ENCODE peak calls at places on chromosome 1, in eight cellular contexts. One of them, this sample, is unnamed.
A peak's percentile ranks its signal among the peaks of the same experiment; 100 is the strongest.

GRCh38 chr1:21955474-21956281 is 18.6 kb upstream of the HSPG2 start:
- DNase-seq in AG09309: no peak
- DNase-seq in epithelial cell of esophagus: peak; percentile 92
- DNase-seq in A172: no peak
- DNase-seq in activated CD4-positive, alpha-beta T cell treated with anti-CD3 and anti-CD28 coated beads, Interleukin-2, amount 50 U/mL, for 48 hours: no peak
- DNase-seq in GM20000: no peak
- DNase-seq in endothelial cell of umbilical vein: no peak
- DNase-seq in NCI-H1105 treated with DMSO at 0.1 percent for 48 hours: no peak
- DNase-seq in this sample: no peak

GRCh38 chr1:151935154-151935553 is 25.8 kb upstream of the THEM4 start:
- DNase-seq in AG09309: no peak
- DNase-seq in epithelial cell of esophagus: no peak
- DNase-seq in A172: peak; percentile 39
- DNase-seq in activated CD4-positive, alpha-beta T cell treated with anti-CD3 and anti-CD28 coated beads, Interleukin-2, amount 50 U/mL, for 48 hours: no peak
- DNase-seq in GM20000: no peak
- DNase-seq in endothelial cell of umbilical vein: peak; percentile 43
- DNase-seq in NCI-H1105 treated with DMSO at 0.1 percent for 48 hours: no peak
- DNase-seq in this sample: no peak

GRCh38 chr1:29601021-29601420 is 364.7 kb downstream of the PTPRU start:
- DNase-seq in AG09309: no peak
- DNase-seq in epithelial cell of esophagus: no peak
- DNase-seq in A172: no peak
- DNase-seq in activated CD4-positive, alpha-beta T cell treated with anti-CD3 and anti-CD28 coated beads, Interleukin-2, amount 50 U/mL, for 48 hours: no peak
- DNase-seq in GM20000: no peak
- DNase-seq in endothelial cell of umbilical vein: no peak
- DNase-seq in NCI-H1105 treated with DMSO at 0.1 percent for 48 hours: no peak
- DNase-seq in this sample: no peak

GRCh38 chr1:162380061-162380846 is 1.3 kb upstream of the C1orf226 start:
- DNase-seq in AG09309: no peak
- DNase-seq in epithelial cell of esophagus: no peak
- DNase-seq in A172: no peak
- DNase-seq in activated CD4-positive, alpha-beta T cell treated with anti-CD3 and anti-CD28 coated beads, Interleukin-2, amount 50 U/mL, for 48 hours: no peak
- DNase-seq in GM20000: no peak
- DNase-seq in endothelial cell of umbilical vein: no peak
- DNase-seq in NCI-H1105 treated with DMSO at 0.1 percent for 48 hours: no peak
- DNase-seq in this sample: no peak

GRCh38 chr1:226324479-226324878 is 15.5 kb upstream of the LIN9 start:
- DNase-seq in AG09309: no peak
- DNase-seq in epithelial cell of esophagus: no peak
- DNase-seq in A172: no peak
- DNase-seq in activated CD4-positive, alpha-beta T cell treated with anti-CD3 and anti-CD28 coated beads, Interleukin-2, amount 50 U/mL, for 48 hours: no peak
- DNase-seq in GM20000: no peak
- DNase-seq in endothelial cell of umbilical vein: no peak
- DNase-seq in NCI-H1105 treated with DMSO at 0.1 percent for 48 hours: no peak
- DNase-seq in this sample: no peak

GRCh38 chr1:11761285-11761684 is 708 bp upstream of the C1orf167 start:
- DNase-seq in AG09309: no peak
- DNase-seq in epithelial cell of esophagus: no peak
- DNase-seq in A172: no peak
- DNase-seq in activated CD4-positive, alpha-beta T cell treated with anti-CD3 and anti-CD28 coated beads, Interleukin-2, amount 50 U/mL, for 48 hours: no peak
- DNase-seq in GM20000: no peak
- DNase-seq in endothelial cell of umbilical vein: no peak
- DNase-seq in NCI-H1105 treated with DMSO at 0.1 percent for 48 hours: no peak
- DNase-seq in this sample: no peak

GRCh38 chr1:115129071-115129640 is 39.9 kb upstream of the TSPAN2 start:
- DNase-seq in AG09309: no peak
- DNase-seq in epithelial cell of esophagus: no peak
- DNase-seq in A172: no peak
- DNase-seq in activated CD4-positive, alpha-beta T cell treated with anti-CD3 and anti-CD28 coated beads, Interleukin-2, amount 50 U/mL, for 48 hours: no peak
- DNase-seq in GM20000: no peak
- DNase-seq in endothelial cell of umbilical vein: no peak
- DNase-seq in NCI-H1105 treated with DMSO at 0.1 percent for 48 hours: no peak
- DNase-seq in this sample: no peak

GRCh38 chr1:45804671-45804973 is 1.2 kb downstream of the MAST2 start:
- DNase-seq in AG09309: no peak
- DNase-seq in epithelial cell of esophagus: no peak
- DNase-seq in A172: no peak
- DNase-seq in activated CD4-positive, alpha-beta T cell treated with anti-CD3 and anti-CD28 coated beads, Interleukin-2, amount 50 U/mL, for 48 hours: no peak
- DNase-seq in GM20000: no peak
- DNase-seq in endothelial cell of umbilical vein: peak; percentile 41
- DNase-seq in NCI-H1105 treated with DMSO at 0.1 percent for 48 hours: no peak
- DNase-seq in this sample: no peak

GRCh38 chr1:152394151-152394550 is 19.9 kb downstream of the CRNN start:
- DNase-seq in AG09309: no peak
- DNase-seq in epithelial cell of esophagus: no peak
- DNase-seq in A172: no peak
- DNase-seq in activated CD4-positive, alpha-beta T cell treated with anti-CD3 and anti-CD28 coated beads, Interleukin-2, amount 50 U/mL, for 48 hours: no peak
- DNase-seq in GM20000: no peak
- DNase-seq in endothelial cell of umbilical vein: no peak
- DNase-seq in NCI-H1105 treated with DMSO at 0.1 percent for 48 hours: no peak
- DNase-seq in this sample: no peak

GRCh38 chr1:182713492-182713891 is 29.1 kb upstream of the RGS8 start:
- DNase-seq in AG09309: no peak
- DNase-seq in epithelial cell of esophagus: no peak
- DNase-seq in A172: no peak
- DNase-seq in activated CD4-positive, alpha-beta T cell treated with anti-CD3 and anti-CD28 coated beads, Interleukin-2, amount 50 U/mL, for 48 hours: no peak
- DNase-seq in GM20000: no peak
- DNase-seq in endothelial cell of umbilical vein: no peak
- DNase-seq in NCI-H1105 treated with DMSO at 0.1 percent for 48 hours: no peak
- DNase-seq in this sample: no peak

GRCh38 chr1:234478152-234478480 is 863 bp downstream of the TARBP1 start:
- DNase-seq in AG09309: no peak
- DNase-seq in epithelial cell of esophagus: peak; percentile 76
- DNase-seq in A172: peak; percentile 26
- DNase-seq in activated CD4-positive, alpha-beta T cell treated with anti-CD3 and anti-CD28 coated beads, Interleukin-2, amount 50 U/mL, for 48 hours: peak; percentile 70
- DNase-seq in GM20000: peak; percentile 83
- DNase-seq in endothelial cell of umbilical vein: no peak
- DNase-seq in NCI-H1105 treated with DMSO at 0.1 percent for 48 hours: peak; percentile 33
- DNase-seq in this sample: no peak

GRCh38 chr1:91749690-91750335 is 136.1 kb downstream of the TGFBR3 start:
- DNase-seq in AG09309: no peak
- DNase-seq in epithelial cell of esophagus: no peak
- DNase-seq in A172: no peak
- DNase-seq in activated CD4-positive, alpha-beta T cell treated with anti-CD3 and anti-CD28 coated beads, Interleukin-2, amount 50 U/mL, for 48 hours: no peak
- DNase-seq in GM20000: no peak
- DNase-seq in endothelial cell of umbilical vein: no peak
- DNase-seq in NCI-H1105 treated with DMSO at 0.1 percent for 48 hours: no peak
- DNase-seq in this sample: no peak

GRCh38 chr1:218374401-218374848 is 29.3 kb downstream of the TGFB2 start:
- DNase-seq in AG09309: no peak
- DNase-seq in epithelial cell of esophagus: no peak
- DNase-seq in A172: peak; percentile 32
- DNase-seq in activated CD4-positive, alpha-beta T cell treated with anti-CD3 and anti-CD28 coated beads, Interleukin-2, amount 50 U/mL, for 48 hours: no peak
- DNase-seq in GM20000: no peak
- DNase-seq in endothelial cell of umbilical vein: no peak
- DNase-seq in NCI-H1105 treated with DMSO at 0.1 percent for 48 hours: no peak
- DNase-seq in this sample: no peak

GRCh38 chr1:61076728-61077675 is 5.4 kb upstream of the NFIA start:
- DNase-seq in AG09309: peak; percentile 45
- DNase-seq in epithelial cell of esophagus: peak; percentile 81
- DNase-seq in A172: peak; percentile 42
- DNase-seq in activated CD4-positive, alpha-beta T cell treated with anti-CD3 and anti-CD28 coated beads, Interleukin-2, amount 50 U/mL, for 48 hours: peak; percentile 73
- DNase-seq in GM20000: peak; percentile 60
- DNase-seq in endothelial cell of umbilical vein: peak; percentile 92
- DNase-seq in NCI-H1105 treated with DMSO at 0.1 percent for 48 hours: peak; percentile 98
- DNase-seq in this sample: peak; percentile 59

GRCh38 chr1:197249324-197249723 is 18.7 kb upstream of the CRB1 start:
- DNase-seq in AG09309: no peak
- DNase-seq in epithelial cell of esophagus: no peak
- DNase-seq in A172: no peak
- DNase-seq in activated CD4-positive, alpha-beta T cell treated with anti-CD3 and anti-CD28 coated beads, Interleukin-2, amount 50 U/mL, for 48 hours: no peak
- DNase-seq in GM20000: no peak
- DNase-seq in endothelial cell of umbilical vein: no peak
- DNase-seq in NCI-H1105 treated with DMSO at 0.1 percent for 48 hours: no peak
- DNase-seq in this sample: no peak

GRCh38 chr1:156368157-156368658 is 803 bp upstream of the RHBG start:
- DNase-seq in AG09309: no peak
- DNase-seq in epithelial cell of esophagus: no peak
- DNase-seq in A172: no peak
- DNase-seq in activated CD4-positive, alpha-beta T cell treated with anti-CD3 and anti-CD28 coated beads, Interleukin-2, amount 50 U/mL, for 48 hours: no peak
- DNase-seq in GM20000: no peak
- DNase-seq in endothelial cell of umbilical vein: no peak
- DNase-seq in NCI-H1105 treated with DMSO at 0.1 percent for 48 hours: no peak
- DNase-seq in this sample: no peak

GRCh38 chr1:8423134-8423701 is 105.3 kb downstream of the SLC45A1 start:
- DNase-seq in AG09309: no peak
- DNase-seq in epithelial cell of esophagus: no peak
- DNase-seq in A172: no peak
- DNase-seq in activated CD4-positive, alpha-beta T cell treated with anti-CD3 and anti-CD28 coated beads, Interleukin-2, amount 50 U/mL, for 48 hours: peak; percentile 46
- DNase-seq in GM20000: peak; percentile 64
- DNase-seq in endothelial cell of umbilical vein: no peak
- DNase-seq in NCI-H1105 treated with DMSO at 0.1 percent for 48 hours: peak; percentile 40
- DNase-seq in this sample: no peak

GRCh38 chr1:48744032-48744431 is 32.7 kb downstream of the BEND5 start:
- DNase-seq in AG09309: no peak
- DNase-seq in epithelial cell of esophagus: no peak
- DNase-seq in A172: no peak
- DNase-seq in activated CD4-positive, alpha-beta T cell treated with anti-CD3 and anti-CD28 coated beads, Interleukin-2, amount 50 U/mL, for 48 hours: no peak
- DNase-seq in GM20000: no peak
- DNase-seq in endothelial cell of umbilical vein: no peak
- DNase-seq in NCI-H1105 treated with DMSO at 0.1 percent for 48 hours: no peak
- DNase-seq in this sample: no peak

GRCh38 chr1:54171636-54172035 is 18.8 kb upstream of the CDCP2 start:
- DNase-seq in AG09309: no peak
- DNase-seq in epithelial cell of esophagus: no peak
- DNase-seq in A172: no peak
- DNase-seq in activated CD4-positive, alpha-beta T cell treated with anti-CD3 and anti-CD28 coated beads, Interleukin-2, amount 50 U/mL, for 48 hours: no peak
- DNase-seq in GM20000: no peak
- DNase-seq in endothelial cell of umbilical vein: no peak
- DNase-seq in NCI-H1105 treated with DMSO at 0.1 percent for 48 hours: no peak
- DNase-seq in this sample: no peak

GRCh38 chr1:18948913-18949688 is 7.4 kb downstream of the IFFO2 start:
- DNase-seq in AG09309: no peak
- DNase-seq in epithelial cell of esophagus: peak; percentile 34
- DNase-seq in A172: no peak
- DNase-seq in activated CD4-positive, alpha-beta T cell treated with anti-CD3 and anti-CD28 coated beads, Interleukin-2, amount 50 U/mL, for 48 hours: no peak
- DNase-seq in GM20000: no peak
- DNase-seq in endothelial cell of umbilical vein: peak; percentile 41
- DNase-seq in NCI-H1105 treated with DMSO at 0.1 percent for 48 hours: no peak
- DNase-seq in this sample: no peak

GRCh38 chr1:35556494-35557117 is 597 bp downstream of the KIAA0319L start:
- DNase-seq in AG09309: no peak
- DNase-seq in epithelial cell of esophagus: no peak
- DNase-seq in A172: no peak
- DNase-seq in activated CD4-positive, alpha-beta T cell treated with anti-CD3 and anti-CD28 coated beads, Interleukin-2, amount 50 U/mL, for 48 hours: no peak
- DNase-seq in GM20000: no peak
- DNase-seq in endothelial cell of umbilical vein: no peak
- DNase-seq in NCI-H1105 treated with DMSO at 0.1 percent for 48 hours: no peak
- DNase-seq in this sample: no peak

GRCh38 chr1:17731460-17731859 is 23.7 kb upstream of the ACTL8 start:
- DNase-seq in AG09309: no peak
- DNase-seq in epithelial cell of esophagus: no peak
- DNase-seq in A172: no peak
- DNase-seq in activated CD4-positive, alpha-beta T cell treated with anti-CD3 and anti-CD28 coated beads, Interleukin-2, amount 50 U/mL, for 48 hours: no peak
- DNase-seq in GM20000: no peak
- DNase-seq in endothelial cell of umbilical vein: no peak
- DNase-seq in NCI-H1105 treated with DMSO at 0.1 percent for 48 hours: no peak
- DNase-seq in this sample: no peak

GRCh38 chr1:221723018-221723917 is 18.6 kb downstream of the DUSP10 start:
- DNase-seq in AG09309: peak; percentile 89
- DNase-seq in epithelial cell of esophagus: no peak
- DNase-seq in A172: peak; percentile 38
- DNase-seq in activated CD4-positive, alpha-beta T cell treated with anti-CD3 and anti-CD28 coated beads, Interleukin-2, amount 50 U/mL, for 48 hours: no peak
- DNase-seq in GM20000: no peak
- DNase-seq in endothelial cell of umbilical vein: no peak
- DNase-seq in NCI-H1105 treated with DMSO at 0.1 percent for 48 hours: no peak
- DNase-seq in this sample: no peak

GRCh38 chr1:175512637-175513412 is 230.6 kb downstream of the TNR start:
- DNase-seq in AG09309: no peak
- DNase-seq in epithelial cell of esophagus: no peak
- DNase-seq in A172: no peak
- DNase-seq in activated CD4-positive, alpha-beta T cell treated with anti-CD3 and anti-CD28 coated beads, Interleukin-2, amount 50 U/mL, for 48 hours: no peak
- DNase-seq in GM20000: no peak
- DNase-seq in endothelial cell of umbilical vein: peak; percentile 34
- DNase-seq in NCI-H1105 treated with DMSO at 0.1 percent for 48 hours: no peak
- DNase-seq in this sample: no peak

GRCh38 chr1:85449356-85449755 is 15.6 kb downstream of the DDAH1 start:
- DNase-seq in AG09309: no peak
- DNase-seq in epithelial cell of esophagus: no peak
- DNase-seq in A172: no peak
- DNase-seq in activated CD4-positive, alpha-beta T cell treated with anti-CD3 and anti-CD28 coated beads, Interleukin-2, amount 50 U/mL, for 48 hours: no peak
- DNase-seq in GM20000: no peak
- DNase-seq in endothelial cell of umbilical vein: no peak
- DNase-seq in NCI-H1105 treated with DMSO at 0.1 percent for 48 hours: peak; percentile 50
- DNase-seq in this sample: no peak

GRCh38 chr1:11413907-11414495 is 65.0 kb upstream of the DISP3 start:
- DNase-seq in AG09309: no peak
- DNase-seq in epithelial cell of esophagus: no peak
- DNase-seq in A172: no peak
- DNase-seq in activated CD4-positive, alpha-beta T cell treated with anti-CD3 and anti-CD28 coated beads, Interleukin-2, amount 50 U/mL, for 48 hours: no peak
- DNase-seq in GM20000: no peak
- DNase-seq in endothelial cell of umbilical vein: no peak
- DNase-seq in NCI-H1105 treated with DMSO at 0.1 percent for 48 hours: peak; percentile 50
- DNase-seq in this sample: no peak

GRCh38 chr1:37098196-37098595 is 63.9 kb upstream of the GRIK3 start:
- DNase-seq in AG09309: no peak
- DNase-seq in epithelial cell of esophagus: no peak
- DNase-seq in A172: no peak
- DNase-seq in activated CD4-positive, alpha-beta T cell treated with anti-CD3 and anti-CD28 coated beads, Interleukin-2, amount 50 U/mL, for 48 hours: no peak
- DNase-seq in GM20000: no peak
- DNase-seq in endothelial cell of umbilical vein: no peak
- DNase-seq in NCI-H1105 treated with DMSO at 0.1 percent for 48 hours: no peak
- DNase-seq in this sample: no peak

GRCh38 chr1:224180783-224181452 is 2.1 kb upstream of the DEGS1 start:
- DNase-seq in AG09309: no peak
- DNase-seq in epithelial cell of esophagus: peak; percentile 34
- DNase-seq in A172: no peak
- DNase-seq in activated CD4-positive, alpha-beta T cell treated with anti-CD3 and anti-CD28 coated beads, Interleukin-2, amount 50 U/mL, for 48 hours: no peak
- DNase-seq in GM20000: no peak
- DNase-seq in endothelial cell of umbilical vein: no peak
- DNase-seq in NCI-H1105 treated with DMSO at 0.1 percent for 48 hours: no peak
- DNase-seq in this sample: no peak

GRCh38 chr1:230282157-230282556 is 144.0 kb downstream of the PGBD5 start:
- DNase-seq in AG09309: no peak
- DNase-seq in epithelial cell of esophagus: no peak
- DNase-seq in A172: no peak
- DNase-seq in activated CD4-positive, alpha-beta T cell treated with anti-CD3 and anti-CD28 coated beads, Interleukin-2, amount 50 U/mL, for 48 hours: no peak
- DNase-seq in GM20000: no peak
- DNase-seq in endothelial cell of umbilical vein: peak; percentile 75
- DNase-seq in NCI-H1105 treated with DMSO at 0.1 percent for 48 hours: peak; percentile 31
- DNase-seq in this sample: no peak

GRCh38 chr1:172656576-172656975 is 2.3 kb upstream of the FASLG start:
- DNase-seq in AG09309: no peak
- DNase-seq in epithelial cell of esophagus: no peak
- DNase-seq in A172: no peak
- DNase-seq in activated CD4-positive, alpha-beta T cell treated with anti-CD3 and anti-CD28 coated beads, Interleukin-2, amount 50 U/mL, for 48 hours: no peak
- DNase-seq in GM20000: no peak
- DNase-seq in endothelial cell of umbilical vein: no peak
- DNase-seq in NCI-H1105 treated with DMSO at 0.1 percent for 48 hours: no peak
- DNase-seq in this sample: no peak

GRCh38 chr1:212791261-212791675 is 309 bp downstream of the NSL1 start:
- DNase-seq in AG09309: peak; percentile 66
- DNase-seq in epithelial cell of esophagus: peak; percentile 85
- DNase-seq in A172: peak; percentile 71
- DNase-seq in activated CD4-positive, alpha-beta T cell treated with anti-CD3 and anti-CD28 coated beads, Interleukin-2, amount 50 U/mL, for 48 hours: no peak
- DNase-seq in GM20000: peak; percentile 46
- DNase-seq in endothelial cell of umbilical vein: no peak
- DNase-seq in NCI-H1105 treated with DMSO at 0.1 percent for 48 hours: peak; percentile 83
- DNase-seq in this sample: no peak

GRCh38 chr1:2279210-2279639 is 51.1 kb downstream of the SKI start:
- DNase-seq in AG09309: no peak
- DNase-seq in epithelial cell of esophagus: no peak
- DNase-seq in A172: peak; percentile 50
- DNase-seq in activated CD4-positive, alpha-beta T cell treated with anti-CD3 and anti-CD28 coated beads, Interleukin-2, amount 50 U/mL, for 48 hours: no peak
- DNase-seq in GM20000: no peak
- DNase-seq in endothelial cell of umbilical vein: peak; percentile 98
- DNase-seq in NCI-H1105 treated with DMSO at 0.1 percent for 48 hours: no peak
- DNase-seq in this sample: peak; percentile 72

GRCh38 chr1:3333903-3334302 is 120.6 kb upstream of the ARHGEF16 start:
- DNase-seq in AG09309: no peak
- DNase-seq in epithelial cell of esophagus: no peak
- DNase-seq in A172: no peak
- DNase-seq in activated CD4-positive, alpha-beta T cell treated with anti-CD3 and anti-CD28 coated beads, Interleukin-2, amount 50 U/mL, for 48 hours: no peak
- DNase-seq in GM20000: no peak
- DNase-seq in endothelial cell of umbilical vein: no peak
- DNase-seq in NCI-H1105 treated with DMSO at 0.1 percent for 48 hours: no peak
- DNase-seq in this sample: no peak

GRCh38 chr1:168301664-168302320 is 21.1 kb downstream of the TBX19 start:
- DNase-seq in AG09309: peak; percentile 80
- DNase-seq in epithelial cell of esophagus: peak; percentile 98
- DNase-seq in A172: peak; percentile 93
- DNase-seq in activated CD4-positive, alpha-beta T cell treated with anti-CD3 and anti-CD28 coated beads, Interleukin-2, amount 50 U/mL, for 48 hours: no peak
- DNase-seq in GM20000: no peak
- DNase-seq in endothelial cell of umbilical vein: no peak
- DNase-seq in NCI-H1105 treated with DMSO at 0.1 percent for 48 hours: no peak
- DNase-seq in this sample: no peak